ENCODE peak calls at places on chromosomes 13 and 19, in nine cellular contexts. Y, I, M, T, U, H, O, P and E are unnamed samples.

GRCh38 chr13:44159633-44160279 is 213.9 kb upstream of the SERP2 start:
- DNase-seq in H (no peak), O (no peak), Y (no peak), P (no peak), U (peak), T (no peak), M (no peak), I (no peak), E (peak)

GRCh38 chr13:33111414-33112110 is 95.3 kb downstream of the KL start:
- DNase-seq in I (no peak), T (peak), Y (no peak), M (no peak), O (no peak), P (peak), U (peak), H (no peak), E (no peak)

GRCh38 chr19:13850910-13851753 is 25.8 kb upstream of the NANOS3 start:
- DNase-seq in I (peak), P (peak), Y (no peak), H (no peak), U (peak), O (no peak), M (no peak), T (peak), E (peak)

GRCh38 chr13:80039000-80039399 is 301.9 kb downstream of the SPRY2 start:
- DNase-seq in U (no peak), P (no peak), O (no peak), H (no peak), I (no peak), Y (no peak), T (no peak), M (no peak), E (no peak)

GRCh38 chr13:51767100-51767499 is 36.9 kb downstream of the DHRS12 start:
- DNase-seq in P (no peak), I (no peak), O (peak), T (no peak), Y (no peak), H (no peak), M (no peak), U (no peak), E (peak)

GRCh38 chr13:113630804-113631203 is 27.2 kb downstream of the ATP4B start:
- DNase-seq in I (peak), M (no peak), U (no peak), P (no peak), H (no peak), Y (no peak), T (no peak), O (no peak), E (no peak)

GRCh38 chr13:19838726-19839342 is 24.6 kb downstream of the ZMYM5 start:
- DNase-seq in H (no peak), Y (no peak), T (peak), M (no peak), U (peak), O (no peak), I (no peak), P (no peak), E (no peak)

GRCh38 chr19:45150731-45151725 is 9.8 kb downstream of the NKPD1 start:
- DNase-seq in H (no peak), T (no peak), I (peak), P (no peak), U (no peak), M (no peak), Y (no peak), O (no peak), E (no peak)

GRCh38 chr19:17305517-17306284 is at the start of gene MRPL34:
- DNase-seq in O (peak), I (peak), P (peak), M (peak), Y (peak), H (peak), T (peak), U (peak), E (peak)

GRCh38 chr19:54041969-54042606 is 21.6 kb downstream of the VSTM1 start:
- DNase-seq in Y (no peak), T (no peak), O (peak), U (no peak), P (no peak), H (no peak), M (no peak), I (no peak), E (no peak)

GRCh38 chr13:114001331-114002008 is 27.6 kb upstream of the C13orf46 start:
- DNase-seq in U (no peak), M (no peak), I (peak), H (no peak), O (no peak), P (no peak), Y (no peak), T (no peak), E (no peak)

GRCh38 chr13:111854403-111854802 is 212.5 kb upstream of the SOX1 start:
- DNase-seq in O (peak), Y (no peak), T (no peak), H (no peak), I (no peak), M (peak), P (no peak), U (no peak), E (no peak)

GRCh38 chr13:45352031-45352430 is 11.0 kb upstream of the TPT1 start:
- DNase-seq in Y (no peak), I (no peak), H (no peak), T (no peak), M (no peak), P (no peak), U (no peak), O (no peak), E (no peak)

GRCh38 chr13:80900557-80900956 is 559.6 kb upstream of the SPRY2 start:
- DNase-seq in P (no peak), Y (no peak), M (no peak), O (no peak), I (no peak), U (no peak), H (no peak), T (no peak), E (no peak)

GRCh38 chr19:11538232-11539036 is at the start of gene CNN1:
- DNase-seq in T (peak), H (no peak), Y (peak), P (peak), U (peak), O (peak), I (no peak), M (peak), E (no peak)

GRCh38 chr13:102197193-102197592 is 204.7 kb downstream of the FGF14 start:
- DNase-seq in M (no peak), I (no peak), P (no peak), Y (no peak), O (peak), T (peak), U (peak), H (no peak), E (no peak)

GRCh38 chr13:24071423-24072075 is 89.0 kb upstream of the SPATA13 start:
- DNase-seq in Y (no peak), H (no peak), O (no peak), M (no peak), P (no peak), I (no peak), T (peak), U (peak), E (no peak)

GRCh38 chr19:42276821-42277220 is 7.8 kb downstream of the CIC start:
- DNase-seq in H (no peak), M (no peak), P (no peak), U (no peak), T (no peak), I (no peak), Y (no peak), O (no peak), E (no peak)

GRCh38 chr13:36385471-36385870 is 39.3 kb upstream of the SPART start:
- DNase-seq in P (no peak), U (peak), H (no peak), M (no peak), Y (no peak), T (peak), O (no peak), I (no peak), E (no peak)

GRCh38 chr19:55340784-55341147 is 1.1 kb downstream of the KMT5C start:
- DNase-seq in M (no peak), Y (peak), H (no peak), U (peak), T (no peak), O (peak), P (peak), I (peak), E (no peak)

GRCh38 chr19:30227071-30227621 is 145.0 kb upstream of the ZNF536 start:
- DNase-seq in T (no peak), P (no peak), H (no peak), O (peak), I (no peak), Y (no peak), M (peak), U (peak), E (no peak)

GRCh38 chr13:28657784-28658538 is 969 bp upstream of the POMP start:
- DNase-seq in T (peak), I (no peak), P (no peak), H (peak), Y (no peak), O (no peak), U (peak), M (no peak), E (no peak)

GRCh38 chr19:50341091-50341564 is 12.0 kb upstream of the KCNC3 start:
- DNase-seq in Y (no peak), O (no peak), H (peak), I (no peak), P (no peak), U (no peak), M (no peak), T (no peak), E (no peak)

GRCh38 chr19:53333071-53333465 is 481 bp upstream of the ZNF845 start:
- DNase-seq in U (no peak), M (no peak), I (peak), P (peak), O (peak), T (no peak), Y (peak), H (peak), E (peak)

GRCh38 chr19:3801412-3802096 is 15.4 kb upstream of the MATK start:
- DNase-seq in M (peak), Y (peak), I (peak), T (no peak), H (no peak), U (peak), P (peak), O (peak), E (no peak)

GRCh38 chr13:33800646-33801186 is 17.2 kb upstream of the RFC3 start:
- DNase-seq in T (no peak), O (no peak), M (no peak), P (no peak), H (no peak), Y (no peak), I (no peak), U (no peak), E (no peak)

GRCh38 chr13:71718931-71719330 is 148.1 kb downstream of the DACH1 start:
- DNase-seq in Y (no peak), U (no peak), I (no peak), M (no peak), P (no peak), O (no peak), T (no peak), H (no peak), E (no peak)

GRCh38 chr13:20165417-20166257 is 4.8 kb upstream of the GJA3 start:
- DNase-seq in Y (no peak), T (no peak), O (no peak), U (peak), H (no peak), I (no peak), P (no peak), M (no peak), E (no peak)

GRCh38 chr13:20713014-20713376 is 9.5 kb downstream of the IL17D start:
- DNase-seq in M (no peak), Y (peak), I (no peak), P (no peak), O (peak), U (peak), H (no peak), T (no peak), E (no peak)

GRCh38 chr13:92510416-92510815 is 716.2 kb upstream of the GPC6 start:
- DNase-seq in U (peak), O (peak), P (no peak), H (peak), Y (no peak), T (peak), M (no peak), I (no peak), E (no peak)

GRCh38 chr19:12733369-12733896 is 1.1 kb downstream of the TRIR start:
- DNase-seq in O (peak), I (no peak), M (no peak), U (peak), P (no peak), T (peak), Y (no peak), H (peak), E (no peak)

GRCh38 chr13:49279885-49280284 is 32.2 kb downstream of the CDADC1 start:
- DNase-seq in I (no peak), O (no peak), U (no peak), M (no peak), T (no peak), P (no peak), H (no peak), Y (no peak), E (no peak)

GRCh38 chr13:51502206-51502651 is 49.4 kb upstream of the INTS6 start:
- DNase-seq in O (no peak), T (no peak), P (no peak), I (no peak), H (no peak), M (no peak), Y (no peak), U (peak), E (no peak)

GRCh38 chr19:38306236-38306635 is 2.2 kb downstream of the C19orf33 start:
- DNase-seq in P (no peak), Y (no peak), I (no peak), O (no peak), U (no peak), T (no peak), H (no peak), M (no peak), E (no peak)

GRCh38 chr19:38308006-38308766 is 4.1 kb downstream of the C19orf33 start:
- DNase-seq in P (no peak), Y (no peak), O (no peak), T (no peak), M (no peak), U (no peak), H (no peak), I (no peak), E (no peak)

GRCh38 chr19:38308926-38309614 is 5.0 kb downstream of the C19orf33 start:
- DNase-seq in Y (no peak), T (no peak), U (no peak), H (no peak), P (no peak), O (no peak), M (no peak), I (no peak), E (no peak)

GRCh38 chr19:38307076-38307475 is 3.0 kb downstream of the C19orf33 start:
- DNase-seq in P (no peak), M (no peak), I (no peak), O (no peak), H (no peak), U (no peak), Y (no peak), T (no peak), E (no peak)

GRCh38 chr19:38307597-38307996 is 3.5 kb downstream of the C19orf33 start:
- DNase-seq in M (no peak), Y (no peak), P (no peak), H (no peak), T (no peak), I (no peak), O (no peak), U (no peak), E (no peak)
- TF ChIP-seq CTCF in M (no peak), Y (no peak), P (no peak), H (no peak), T (no peak), I (no peak), O (no peak), U (no peak), E (no peak)

DNA sequence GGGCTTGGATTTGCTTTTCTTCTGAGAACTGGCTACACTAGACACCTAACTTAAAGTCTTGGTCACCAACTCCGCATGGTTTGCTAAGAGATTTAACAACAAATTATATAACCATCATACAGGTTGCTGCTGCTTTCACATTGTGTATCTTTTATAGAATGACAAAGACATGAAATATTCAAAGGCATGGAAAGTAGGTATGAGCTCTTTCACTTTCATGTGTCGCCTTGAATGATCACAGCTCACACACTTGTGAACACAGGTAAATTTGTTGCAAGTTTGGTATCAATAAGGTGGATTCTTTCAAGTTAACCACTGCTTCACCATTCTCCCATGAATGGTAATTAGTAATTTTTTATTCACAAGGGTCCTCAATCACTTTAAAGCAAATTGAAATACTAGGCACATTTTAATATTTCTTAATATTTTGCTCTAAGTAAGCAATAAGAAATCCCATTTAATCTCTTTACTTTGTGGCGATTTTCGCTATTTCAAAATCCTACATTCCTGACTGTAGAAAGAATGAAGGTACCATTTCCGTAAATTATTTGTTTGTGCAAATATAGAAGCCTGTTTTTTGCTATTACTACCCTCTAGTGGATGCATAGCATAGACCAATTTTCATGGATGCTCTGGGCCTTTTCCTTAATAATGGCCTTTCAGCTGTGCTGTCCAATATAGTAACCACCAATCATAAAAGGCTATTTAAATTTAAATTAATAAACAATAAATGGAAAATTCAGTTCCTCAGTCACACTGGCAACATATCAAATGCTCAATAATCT is 45.5 kb upstream of the FREM2 start:
- DNase-seq in T (peak), I (no peak), P (no peak), M (no peak), U (peak), Y (no peak), O (peak), H (no peak), E (no peak)
- TF ChIP-seq CTCF in T (peak), I (no peak), P (no peak), M (no peak), U (peak), Y (peak), O (peak), H (peak), E (peak)

GRCh38 chr19:27779953-27780352 is 1433.0 kb downstream of the UQCRFS1 start:
- DNase-seq in M (no peak), I (no peak), Y (no peak), P (no peak), H (peak), U (no peak), O (no peak), T (no peak), E (no peak)

GRCh38 chr19:27776524-27776923 is 1436.4 kb downstream of the UQCRFS1 start:
- DNase-seq in Y (no peak), M (no peak), P (no peak), T (peak), H (no peak), I (no peak), O (no peak), U (no peak), E (no peak)

GRCh38 chr19:27776020-27776419 is 1436.9 kb downstream of the UQCRFS1 start:
- DNase-seq in I (no peak), U (peak), H (peak), Y (no peak), P (no peak), M (peak), O (peak), T (peak), E (peak)

GRCh38 chr19:27777242-27777641 is 1435.7 kb downstream of the UQCRFS1 start:
- DNase-seq in P (no peak), H (no peak), M (no peak), I (no peak), O (no peak), U (no peak), Y (no peak), T (no peak), E (peak)

DNA sequence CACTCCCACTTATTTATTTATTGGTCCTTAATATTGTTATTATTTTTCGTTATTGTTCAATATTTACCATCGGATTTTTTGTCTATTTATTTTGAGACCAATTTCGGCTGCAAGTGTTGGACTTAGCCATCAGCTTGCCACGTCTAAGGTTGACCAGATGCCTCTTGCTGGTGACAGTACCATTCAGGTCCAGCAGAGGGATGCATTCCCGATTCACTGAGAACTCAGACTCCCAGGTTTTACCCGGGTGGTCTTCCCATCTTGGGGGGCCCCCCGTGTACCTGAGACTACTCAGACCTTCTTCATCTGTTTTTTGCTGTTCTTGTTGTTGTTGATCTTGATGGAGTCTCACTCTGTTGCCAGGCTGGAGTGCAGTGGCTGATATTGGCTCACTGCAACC is 1435.2 kb downstream of the UQCRFS1 start:
- DNase-seq in M (no peak), T (peak), H (peak), U (no peak), I (no peak), O (peak), Y (no peak), P (no peak), E (peak)
- TF ChIP-seq CTCF in M (peak), T (peak), H (peak), U (peak), I (no peak), O (peak), Y (no peak), P (no peak), E (no peak)

DNA sequence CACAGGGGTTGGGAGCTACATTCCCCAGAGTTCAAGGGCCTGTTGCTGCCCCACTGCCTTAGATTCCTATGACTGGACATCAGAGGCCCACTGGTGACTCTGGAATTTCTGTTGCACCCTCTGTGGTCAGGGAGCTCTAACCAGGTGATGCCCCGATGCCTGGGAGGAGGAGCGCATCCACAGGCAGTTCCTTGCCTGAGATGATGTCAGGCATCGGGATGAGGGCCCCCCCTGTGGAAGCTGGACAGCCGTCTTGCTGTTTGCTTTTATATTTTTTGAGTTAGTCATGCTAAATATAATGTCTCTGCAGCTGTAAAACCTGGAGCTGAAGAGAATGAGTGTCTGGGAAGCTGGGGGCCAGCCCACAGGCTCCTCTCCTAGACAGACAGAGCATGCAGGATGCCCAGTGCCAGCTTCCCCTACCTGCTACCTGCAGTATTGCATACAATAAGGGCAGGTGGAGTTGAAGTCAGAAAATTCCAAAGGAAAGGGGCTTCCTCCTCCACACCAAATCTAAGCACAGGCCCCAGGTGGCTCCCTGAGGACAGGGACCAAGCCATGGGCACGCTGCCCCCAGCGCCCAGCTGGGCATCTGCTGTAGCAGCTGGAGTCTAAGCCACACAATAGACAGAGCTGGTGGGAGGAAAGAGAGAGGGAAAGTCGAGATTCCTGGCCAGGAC is 16.2 kb downstream of the COL4A2 start:
- DNase-seq in I (no peak), P (no peak), H (no peak), Y (no peak), M (no peak), O (peak), U (peak), T (peak), E (no peak)
- TF ChIP-seq CTCF in I (no peak), P (no peak), H (no peak), Y (no peak), M (peak), O (peak), U (no peak), T (peak), E (peak)